ENCODE peak calls at places on chromosomes 16 and 17, in seven cellular contexts. Q is coronary artery, S is RWPE1, F is GM13976, H is BE2C, M is neural crest cell, W is upper lobe of right lung. K is an unnamed sample.

GRCh38 chr17:7855643-7856080 is 796 bp downstream of the TMEM88 start:
- DNase-seq in F (no peak), S (no peak), W (no peak), Q (peak), M (peak), H (no peak), K (no peak)

GRCh38 chr17:8019665-8020064 is 17.2 kb downstream of the GUCY2D start:
- DNase-seq in M (no peak), H (no peak), Q (peak), S (peak), F (no peak), W (peak), K (no peak)

GRCh38 chr17:54900457-54901229 is at the start of gene TOM1L1:
- DNase-seq in S (peak), W (peak), M (peak), H (peak), F (peak), Q (peak), K (peak)

GRCh38 chr17:1703063-1703462 is 7.1 kb downstream of the TLCD2 start:
- DNase-seq in W (no peak), S (no peak), F (no peak), H (no peak), M (no peak), Q (no peak), K (no peak)

GRCh38 chr16:81630632-81631026 is 148.5 kb upstream of the PLCG2 start:
- DNase-seq in M (no peak), S (no peak), H (no peak), Q (no peak), F (no peak), W (no peak), K (no peak)

GRCh38 chr16:80459331-80459777 is 81.4 kb upstream of the DYNLRB2 start:
- DNase-seq in S (no peak), W (no peak), F (no peak), Q (no peak), M (no peak), H (no peak), K (no peak)

GRCh38 chr16:8146613-8147012 is 443.7 kb downstream of the TMEM114 start:
- DNase-seq in W (no peak), M (no peak), F (no peak), Q (no peak), S (no peak), H (no peak), K (no peak)

GRCh38 chr17:82659886-82660285 is 11.6 kb upstream of the WDR45B start:
- DNase-seq in Q (no peak), H (no peak), F (no peak), S (no peak), M (no peak), W (no peak), K (no peak)

GRCh38 chr16:58419241-58420012 is 27.2 kb downstream of the GINS3 start:
- DNase-seq in S (no peak), W (peak), Q (no peak), M (no peak), H (no peak), F (no peak), K (no peak)

GRCh38 chr17:15498107-15498506 is 30.7 kb upstream of the CDRT4 start:
- DNase-seq in W (no peak), S (no peak), H (peak), F (no peak), Q (no peak), M (no peak), K (no peak)

GRCh38 chr17:28912281-28912937 is 9.5 kb upstream of the DHRS13 start:
- DNase-seq in S (no peak), H (no peak), Q (no peak), F (no peak), M (no peak), W (no peak), K (no peak)
- TF ChIP-seq CTCF in S (no peak), H (peak), Q (no peak), F (no peak), M (peak), W (peak), K (peak)

DNA sequence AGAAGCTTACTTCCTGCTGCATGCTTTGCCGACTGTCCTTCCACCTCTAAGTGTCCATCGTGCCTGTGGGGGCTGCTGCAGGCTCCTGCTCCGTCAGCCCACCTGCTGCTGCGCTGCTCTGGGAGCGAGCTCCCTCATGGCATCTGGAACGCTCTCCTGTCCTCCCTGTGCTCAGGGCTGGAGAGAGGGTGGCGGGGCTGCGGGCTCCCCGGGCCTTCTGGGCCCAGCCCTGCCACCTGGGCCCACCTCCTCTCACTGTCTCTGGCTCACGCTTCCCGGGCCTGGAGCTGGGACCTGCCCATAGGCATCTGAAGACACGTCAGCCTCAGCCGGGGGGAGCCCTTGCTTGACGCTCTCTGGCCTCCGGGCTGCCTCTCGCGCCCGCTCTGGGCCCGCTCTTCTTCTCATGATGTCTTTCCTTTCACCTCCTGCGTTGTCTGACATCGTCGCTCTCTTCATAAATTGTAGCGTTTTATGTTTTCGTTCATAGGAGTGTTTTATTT is 27.0 kb downstream of the NME3 start:
- DNase-seq in H (no peak), M (no peak), W (no peak), F (no peak), S (no peak), Q (no peak), K (no peak)
- TF ChIP-seq CTCF in H (no peak), M (no peak), W (no peak), F (no peak), S (no peak), Q (no peak), K (no peak)

DNA sequence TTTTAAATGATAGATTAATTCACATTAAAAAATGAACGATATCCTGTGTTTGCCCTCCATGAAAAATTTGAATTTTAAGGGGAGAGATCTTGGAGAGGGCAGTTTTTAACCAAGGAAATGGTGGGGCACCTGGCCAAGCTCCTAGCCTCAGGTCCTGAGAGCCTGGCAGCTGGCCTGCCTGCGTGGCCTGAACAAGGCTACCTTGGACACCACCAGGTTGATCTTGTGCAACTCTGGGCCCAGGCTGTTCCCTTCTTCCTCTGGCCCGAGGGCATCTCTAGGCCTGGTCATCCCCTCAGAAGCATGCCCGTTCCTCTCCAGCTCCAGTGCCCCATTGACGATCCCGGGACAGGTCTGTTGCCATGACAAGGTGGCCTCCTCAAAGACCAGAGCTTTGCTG is 33.4 kb upstream of the LONP2 start:
- DNase-seq in F (no peak), W (no peak), Q (no peak), H (no peak), S (no peak), M (no peak), K (no peak)
- TF ChIP-seq CTCF in F (no peak), W (no peak), Q (no peak), H (no peak), S (no peak), M (no peak), K (no peak)

GRCh38 chr17:40548982-40549680 is 16.1 kb downstream of the CCR7 start:
- DNase-seq in H (peak), S (no peak), W (peak), Q (peak), F (no peak), M (no peak), K (peak)
- TF ChIP-seq CTCF in H (no peak), S (no peak), W (no peak), Q (no peak), F (no peak), M (no peak), K (no peak)

DNA sequence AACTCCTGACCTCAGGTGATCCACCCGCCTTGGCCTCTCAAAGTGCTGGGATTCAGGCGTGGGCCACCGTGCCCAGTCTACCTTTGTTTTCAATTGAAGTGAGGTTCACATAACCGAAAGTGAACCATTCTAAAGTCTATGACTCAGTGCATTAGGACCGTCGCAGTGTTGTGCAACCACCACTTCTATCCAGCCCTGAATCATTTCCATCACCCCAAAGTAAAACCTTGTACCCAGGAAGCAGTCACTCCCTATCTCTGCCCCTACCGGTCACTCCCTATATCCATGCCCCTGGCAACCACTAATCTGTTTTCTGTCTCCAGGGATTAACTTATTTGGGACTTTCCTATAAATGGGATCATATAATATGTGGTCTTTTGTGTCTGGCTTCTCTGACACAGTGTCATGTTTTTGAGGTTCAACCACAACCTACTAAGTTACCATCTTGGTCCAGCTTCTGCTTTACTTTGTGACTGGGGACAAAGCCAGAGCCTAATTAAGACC is 28.3 kb upstream of the CDC42EP4 start:
- DNase-seq in M (no peak), S (peak), Q (no peak), H (no peak), F (no peak), W (no peak), K (peak)
- TF ChIP-seq CTCF in M (no peak), S (peak), Q (no peak), H (peak), F (no peak), W (peak), K (peak)

K was measured in HFFc6.